ENCODE peak calls at places on chromosomes 6 and 20, in ten cellular contexts. P is EL; M is glomerular endothelial cell; K is M059J; X is CD8-positive, alpha-beta memory T cell; Q is neural progenitor cell; W is endothelial cell of umbilical vein; T is HEK293T; H is HFF-Myc; E is activated CD4-positive, alpha-beta T cell treated with anti-CD3 and anti-CD28 coated beads, Interleukin-2, amount 50 U/mL, for 1 hour. I is an unnamed sample.

GRCh38 chr6:149259753-149260152 is 57.8 kb upstream of the TAB2 start:
- DNase-seq in W (no peak), T (no peak), Q (no peak), X (no peak), H (no peak), P (no peak), E (no peak), K (no peak), M (no peak), I (no peak)

GRCh38 chr20:31764641-31765305 is 25.7 kb downstream of the TPX2 start:
- DNase-seq in K (peak), W (no peak), H (no peak), X (no peak), M (no peak), P (peak), E (no peak), Q (no peak), T (no peak), I (no peak)

GRCh38 chr6:42696526-42697267 is 25.7 kb downstream of the PRPH2 start:
- DNase-seq in T (no peak), K (peak), X (no peak), W (no peak), M (no peak), H (no peak), P (peak), Q (no peak), E (no peak), I (no peak)

GRCh38 chr20:64080013-64080812 is at the start of gene OPRL1:
- DNase-seq in E (peak), T (no peak), K (no peak), Q (peak), X (peak), W (peak), P (no peak), H (no peak), M (no peak), I (no peak)

GRCh38 chr20:38168791-38169589 is 3.9 kb upstream of the TGM2 start:
- DNase-seq in H (no peak), W (peak), P (no peak), X (no peak), M (no peak), E (no peak), T (no peak), Q (no peak), K (peak), I (no peak)

GRCh38 chr20:15759546-15760216 is 813.6 kb downstream of the KIF16B start:
- DNase-seq in W (peak), E (no peak), K (peak), Q (no peak), P (peak), M (no peak), X (no peak), H (peak), T (no peak), I (no peak)

GRCh38 chr6:6656287-6656686 is 67.8 kb downstream of the LY86 start:
- DNase-seq in Q (no peak), H (no peak), E (no peak), K (no peak), W (no peak), X (no peak), P (no peak), T (no peak), M (no peak), I (no peak)

GRCh38 chr20:25038103-25038410 is 19.9 kb downstream of the ACSS1 start:
- DNase-seq in H (no peak), P (no peak), W (no peak), K (peak), T (no peak), E (no peak), X (no peak), M (no peak), Q (no peak), I (no peak)

GRCh38 chr6:36178544-36178943 is 18.0 kb upstream of the BRPF3 start:
- DNase-seq in K (no peak), M (no peak), P (no peak), Q (no peak), X (no peak), T (no peak), W (no peak), E (no peak), H (no peak), I (no peak)

GRCh38 chr20:9407805-9408421 is 106.5 kb upstream of the LAMP5 start:
- DNase-seq in P (peak), Q (peak), T (peak), K (peak), X (no peak), M (peak), W (peak), H (peak), E (peak), I (peak)

GRCh38 chr6:53310751-53311585 is 37.8 kb downstream of the ELOVL5 start:
- DNase-seq in H (no peak), K (no peak), P (peak), W (no peak), X (no peak), M (no peak), E (no peak), T (no peak), Q (no peak), I (no peak)

GRCh38 chr6:79167931-79168694 is 66.4 kb downstream of the HMGN3 start:
- DNase-seq in T (no peak), H (no peak), M (no peak), W (peak), P (peak), K (peak), Q (no peak), X (no peak), E (no peak), I (no peak)

GRCh38 chr6:54194067-54194466 is 82.8 kb downstream of the MLIP start:
- DNase-seq in P (peak), E (no peak), T (no peak), H (no peak), X (no peak), W (no peak), M (no peak), K (peak), Q (no peak), I (no peak)

GRCh38 chr6:104705095-104705707 is 154.5 kb downstream of the HACE1 start:
- DNase-seq in P (peak), Q (no peak), H (peak), T (no peak), K (peak), W (peak), M (peak), E (peak), X (peak), I (no peak)

GRCh38 chr6:130666796-130667195 is 160.4 kb upstream of the SMLR1 start:
- DNase-seq in E (no peak), H (no peak), M (no peak), X (no peak), W (no peak), P (no peak), K (no peak), T (no peak), Q (no peak), I (no peak)

I was measured in NCI-H460.